ENCODE peak calls at places on chromosomes 12 and 14, in four cellular contexts. A, D, K and J are unnamed samples.
A peak's percentile ranks its signal among the peaks of the same experiment; 100 is the strongest.

GRCh38 chr12:23482571-23482970 is 466.9 kb downstream of the SOX5 start:
- DNase-seq in A (no peak), K (no peak), D (no peak), J (no peak)

GRCh38 chr12:48815281-48816110 is 2.8 kb upstream of the CACNB3 start:
- DNase-seq in D (no peak), A (peak; percentile 86), K (peak; percentile 87), J (peak; percentile 79)

GRCh38 chr14:105526781-105527380 is 498 bp downstream of the TMEM121 start:
- DNase-seq in K (no peak), D (no peak), A (no peak), J (no peak)

GRCh38 chr12:111570090-111570961 is 28.8 kb downstream of the ATXN2 start:
- DNase-seq in K (no peak), A (no peak), D (no peak), J (no peak)

GRCh38 chr12:113276306-113276705 is 55.0 kb downstream of the TPCN1 start:
- DNase-seq in D (no peak), K (no peak), A (no peak), J (no peak)

GRCh38 chr14:91059576-91060471 is 617 bp downstream of the RPS6KA5 start:
- DNase-seq in A (peak; percentile 89), D (peak; percentile 44), K (peak; percentile 67), J (peak; percentile 66)

GRCh38 chr12:115619889-115620288 is 657.6 kb downstream of the MED13L start:
- DNase-seq in A (no peak), D (no peak), K (no peak), J (no peak)

GRCh38 chr12:117140397-117141096 is 41.3 kb upstream of the TESC start:
- DNase-seq in K (peak; percentile 30), D (no peak), A (no peak), J (peak; percentile 55)

GRCh38 chr12:93089805-93090569 is 160.9 kb upstream of the EEA1 start:
- DNase-seq in K (peak; percentile 35), A (no peak), D (no peak), J (no peak)

GRCh38 chr14:91869556-91869955 is 2.2 kb upstream of the TC2N start:
- DNase-seq in D (no peak), A (no peak), K (no peak), J (no peak)

GRCh38 chr12:2154521-2154920 is 101.7 kb downstream of the CACNA1C start:
- DNase-seq in K (no peak), A (no peak), D (no peak), J (no peak)

GRCh38 chr14:88422919-88423318 is 37.5 kb downstream of the SPATA7 start:
- DNase-seq in D (no peak), A (no peak), K (no peak), J (no peak)

GRCh38 chr12:105331805-105332251 is 1.3 kb downstream of the C12orf75 start:
- DNase-seq in K (peak; percentile 61), A (no peak), D (no peak), J (no peak)

GRCh38 chr14:63747836-63748235 is 20.0 kb upstream of the SGPP1 start:
- DNase-seq in D (no peak), A (no peak), K (no peak), J (no peak)

GRCh38 chr14:104517426-104517825 is 62.1 kb upstream of the C14orf180 start:
- DNase-seq in K (no peak), A (no peak), D (no peak), J (no peak)

GRCh38 chr14:60573943-60574496 is 65.1 kb downstream of the SIX6 start:
- DNase-seq in D (no peak), K (no peak), A (no peak), J (no peak)